ENCODE peak calls at places on chromosome 22, in five cellular contexts. V is amniotic epithelial cell, Q is thoracic aorta, M is heart left ventricle, H is fibroblast of the aortic adventitia. B is an unnamed sample.

GRCh38 chr22:22927196-22927887 is 39.7 kb downstream of the IGLL5 start:
- DNase-seq in M (no peak), Q (no peak), V (no peak), H (no peak), B (no peak)

GRCh38 chr22:41381329-41382097 is at the start of gene TEF:
- DNase-seq in M (peak; percentile 99), Q (peak; percentile 97), V (peak; percentile 97), H (peak; percentile 99), B (peak; percentile 99)

GRCh38 chr22:27986459-27986858 is 67.4 kb upstream of the PITPNB start:
- DNase-seq in H (no peak), M (no peak), V (peak; percentile 45), Q (no peak), B (peak; percentile 25)

GRCh38 chr22:40249286-40249685 is 71.6 kb downstream of the TNRC6B start:
- DNase-seq in Q (no peak), H (no peak), M (no peak), V (no peak), B (no peak)

GRCh38 chr22:39994566-39995345 is at the start of gene FAM83F:
- DNase-seq in M (no peak), V (no peak), H (no peak), Q (no peak), B (no peak)

GRCh38 chr22:21443057-21443734 is 24.0 kb upstream of the TMEM191C start:
- DNase-seq in V (no peak), H (no peak), Q (no peak), M (peak; percentile 14), B (no peak)

GRCh38 chr22:36734171-36735058 is 30.9 kb upstream of the CACNG2 start:
- DNase-seq in V (peak; percentile 25), Q (no peak), M (no peak), H (peak; percentile 54), B (peak; percentile 38)

GRCh38 chr22:37312549-37313183 is 30.4 kb downstream of the CYTH4 start:
- DNase-seq in Q (no peak), H (no peak), M (no peak), V (no peak), B (no peak)

GRCh38 chr22:45271667-45272188 is 13.0 kb upstream of the UPK3A start:
- DNase-seq in Q (no peak), M (peak; percentile 68), V (no peak), H (no peak), B (no peak)

GRCh38 chr22:24134090-24134846 is 47.0 kb upstream of the SUSD2 start:
- DNase-seq in Q (no peak), M (peak; percentile 43), H (no peak), V (peak; percentile 35), B (no peak)

GRCh38 chr22:45629469-45630089 is 42.1 kb upstream of the ATXN10 start:
- DNase-seq in Q (no peak), V (no peak), M (no peak), H (no peak), B (no peak)

GRCh38 chr22:27820896-27821866 is 19.6 kb upstream of the MN1 start:
- DNase-seq in Q (no peak), H (no peak), M (no peak), V (no peak), B (no peak)

GRCh38 chr22:25929479-25929878 is 187.5 kb downstream of the MYO18B start:
- DNase-seq in V (no peak), H (no peak), M (no peak), Q (no peak), B (no peak)

GRCh38 chr22:19446603-19447387 is 716 bp downstream of the C22orf39 start:
- DNase-seq in H (no peak), V (peak; percentile 11), Q (no peak), M (no peak), B (peak; percentile 20)

B was measured in iris pigment epithelial cell.